ENCODE peak calls at places on chromosomes 12 and 14, in eight cellular contexts. S is heart right ventricle; O is AG10803; Q is fibroblast of mammary gland; C is CD8-positive, alpha-beta T cell; G is tibial nerve; J is PC-9; R is A549. A is an unnamed sample.

GRCh38 chr12:61220337-61220736 is 1039.9 kb upstream of the USP15 start:
- DNase-seq in S (no peak), O (no peak), Q (no peak), C (no peak), G (no peak), J (no peak), R (no peak), A (no peak)

GRCh38 chr12:114636723-114637480 is 47.1 kb downstream of the TBX3 start:
- DNase-seq in S (no peak), O (peak), Q (peak), C (no peak), G (no peak), J (no peak), R (peak), A (no peak)

GRCh38 chr14:58821421-58821820 is 183.7 kb downstream of the DACT1 start:
- DNase-seq in S (no peak), O (no peak), Q (no peak), C (no peak), G (no peak), J (no peak), R (no peak), A (no peak)

GRCh38 chr14:44795725-44796124 is 166.0 kb downstream of the KLHL28 start:
- DNase-seq in S (no peak), O (no peak), Q (no peak), C (no peak), G (no peak), J (peak), R (no peak), A (no peak)

GRCh38 chr14:77314539-77314938 is 6.1 kb downstream of the POMT2 start:
- DNase-seq in S (no peak), O (no peak), Q (no peak), C (no peak), G (no peak), J (no peak), R (no peak), A (no peak)

GRCh38 chr12:116287850-116288301 is 10.4 kb upstream of the MED13L start:
- DNase-seq in S (no peak), O (no peak), Q (no peak), C (no peak), G (no peak), J (no peak), R (peak), A (no peak)

GRCh38 chr14:69779088-69779487 is 12.1 kb downstream of the SRSF5 start:
- DNase-seq in S (no peak), O (no peak), Q (no peak), C (no peak), G (no peak), J (no peak), R (no peak), A (no peak)

GRCh38 chr14:37858733-37859132 is 263.3 kb downstream of the TTC6 start:
- DNase-seq in S (no peak), O (no peak), Q (no peak), C (no peak), G (no peak), J (no peak), R (no peak), A (no peak)

GRCh38 chr14:60986500-60986899 is 5.5 kb downstream of the SLC38A6 start:
- DNase-seq in S (no peak), O (no peak), Q (no peak), C (no peak), G (no peak), J (no peak), R (no peak), A (no peak)

GRCh38 chr12:101038289-101038871 is 171.7 kb downstream of the SLC5A8 start:
- DNase-seq in S (no peak), O (peak), Q (peak), C (no peak), G (no peak), J (no peak), R (no peak), A (no peak)

GRCh38 chr14:89639687-89640086 is 222.7 kb upstream of the FOXN3 start:
- DNase-seq in S (no peak), O (no peak), Q (no peak), C (no peak), G (no peak), J (no peak), R (no peak), A (no peak)

GRCh38 chr12:122437656-122438121 is 15.2 kb upstream of the CLIP1 start:
- DNase-seq in S (peak), O (peak), Q (peak), C (no peak), G (no peak), J (no peak), R (no peak), A (no peak)

GRCh38 chr12:68451261-68452091 is 119.3 kb upstream of the MDM1 start:
- DNase-seq in S (peak), O (peak), Q (peak), C (peak), G (peak), J (no peak), R (no peak), A (peak)

GRCh38 chr14:54840336-54840735 is 62.3 kb downstream of the GCH1 start:
- DNase-seq in S (no peak), O (no peak), Q (peak), C (no peak), G (no peak), J (no peak), R (no peak), A (no peak)

GRCh38 chr14:69321601-69322330 is 61.8 kb downstream of the GALNT16 start:
- DNase-seq in S (no peak), O (peak), Q (peak), C (no peak), G (no peak), J (no peak), R (no peak), A (peak)

GRCh38 chr12:67067453-67068203 is 201.5 kb upstream of the CAND1 start:
- DNase-seq in S (no peak), O (no peak), Q (no peak), C (no peak), G (no peak), J (peak), R (peak), A (peak)

DNA sequence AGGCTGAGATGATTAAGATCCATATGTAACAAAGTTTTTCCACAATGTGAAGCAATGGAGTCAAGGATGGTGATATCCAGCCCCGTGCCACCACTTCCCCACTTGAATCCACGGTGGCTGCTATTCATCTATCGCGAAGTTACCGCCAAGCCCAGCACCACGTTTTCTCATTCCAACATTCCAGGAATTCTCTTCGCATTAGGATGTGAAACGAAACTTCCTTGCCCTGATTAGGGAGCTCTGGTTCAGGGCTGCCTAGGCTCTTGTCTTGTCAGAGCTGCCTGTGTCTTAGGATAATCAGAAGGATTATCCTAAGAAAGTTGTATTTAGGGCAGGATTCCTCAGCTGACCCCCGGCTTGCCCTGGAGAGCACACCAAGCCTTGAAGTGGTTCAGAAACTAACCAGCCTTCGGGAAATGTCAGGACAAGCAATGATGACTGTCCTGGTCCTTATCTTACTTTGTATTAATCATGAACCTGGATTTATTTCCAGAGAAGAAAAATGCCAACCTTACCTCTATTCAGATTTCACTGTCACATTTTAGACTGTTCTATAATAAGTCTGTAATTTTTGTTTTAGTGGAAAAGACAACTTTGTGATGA is 114.8 kb upstream of the PCED1B start:
- DNase-seq in S (no peak), O (peak), Q (peak), C (no peak), G (no peak), J (peak), R (peak), A (no peak)
- TF ChIP-seq CTCF in S (no peak), O (no peak), Q (no peak), C (no peak), G (no peak), J (no peak), R (no peak), A (no peak)

GRCh38 chr12:39807043-39807442 is 187.4 kb upstream of the ABCD2 start:
- DNase-seq in S (no peak), O (no peak), Q (peak), C (no peak), G (no peak), J (no peak), R (peak), A (no peak)
- TF ChIP-seq CTCF in S (no peak), O (peak), Q (peak), C (no peak), G (no peak), J (no peak), R (no peak), A (no peak)

GRCh38 chr14:99538275-99538674 is 57.1 kb downstream of the CCNK start:
- DNase-seq in S (peak), O (no peak), Q (no peak), C (no peak), G (no peak), J (peak), R (no peak), A (no peak)
- TF ChIP-seq CTCF in S (no peak), O (no peak), Q (no peak), C (no peak), G (no peak), J (no peak), R (no peak), A (no peak)

DNA sequence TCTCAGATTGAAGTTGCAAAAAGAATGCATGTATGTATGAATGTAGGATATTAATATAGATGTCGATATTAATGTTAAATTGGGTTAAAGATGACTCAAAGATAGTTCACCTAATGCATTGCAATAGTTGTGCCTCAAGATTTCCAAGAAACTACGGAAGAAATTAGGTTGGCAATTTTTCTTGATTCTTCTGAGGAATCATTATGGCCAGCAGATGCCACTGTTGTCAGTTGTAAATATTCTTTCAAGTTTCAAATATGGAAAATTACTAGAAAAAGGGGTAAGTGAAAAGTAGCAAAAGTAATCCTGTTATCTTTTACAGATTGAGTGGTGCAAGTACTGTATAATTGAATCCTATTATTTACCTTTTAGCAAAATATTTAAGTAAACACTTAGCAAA is 202.1 kb downstream of the ADAMTS20 start:
- DNase-seq in S (no peak), O (no peak), Q (peak), C (no peak), G (no peak), J (no peak), R (peak), A (no peak)
- TF ChIP-seq CTCF in S (no peak), O (no peak), Q (peak), C (no peak), G (no peak), J (peak), R (peak), A (no peak)

DNA sequence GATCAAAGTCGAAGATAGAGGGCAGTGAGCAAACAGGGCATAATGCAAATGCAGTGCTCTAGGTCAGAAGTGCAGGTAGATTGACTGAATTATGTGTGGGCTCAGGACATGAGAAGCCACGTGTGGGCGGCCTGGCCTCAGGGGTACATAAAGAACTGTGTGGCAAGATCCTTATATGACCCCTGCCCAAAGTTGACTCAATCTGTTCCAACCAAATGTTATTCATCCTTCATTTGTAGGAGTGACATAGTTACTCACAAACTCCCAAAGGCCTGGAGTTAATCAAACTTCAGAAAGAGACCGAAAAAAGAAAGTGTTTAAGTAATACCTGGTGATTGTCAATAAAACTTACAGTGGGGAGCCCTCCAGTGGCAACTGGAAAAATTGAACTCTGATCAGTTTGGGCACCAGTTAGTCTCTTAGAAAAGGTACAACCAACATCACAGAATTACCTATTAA is 150.4 kb upstream of the FAR2 start:
- DNase-seq in S (no peak), O (peak), Q (peak), C (no peak), G (peak), J (peak), R (peak), A (peak)
- TF ChIP-seq CTCF in S (peak), O (peak), Q (peak), C (no peak), G (peak), J (peak), R (peak), A (no peak)

A was measured in GM13976.